ENCODE peak calls at places on chromosomes 12 and 14, in four cellular contexts. One of them, this sample, is unnamed.

GRCh38 chr14:93032301-93032929 is 83.3 kb downstream of the ITPK1 start:
- DNase-seq in NCI-H524: peak
- DNase-seq in COLO829: peak
- DNase-seq in body of pancreas: no peak
- DNase-seq in this sample: no peak

GRCh38 chr12:121748218-121748570 is 35.6 kb downstream of the TMEM120B start:
- DNase-seq in NCI-H524: no peak
- DNase-seq in COLO829: no peak
- DNase-seq in body of pancreas: no peak
- DNase-seq in this sample: peak

GRCh38 chr12:107448198-107448597 is 237.4 kb upstream of the PWP1 start:
- DNase-seq in NCI-H524: peak
- DNase-seq in COLO829: no peak
- DNase-seq in body of pancreas: no peak
- DNase-seq in this sample: no peak

GRCh38 chr12:45409966-45410365 is 194.1 kb downstream of the ANO6 start:
- DNase-seq in NCI-H524: no peak
- DNase-seq in COLO829: no peak
- DNase-seq in body of pancreas: no peak
- DNase-seq in this sample: no peak

GRCh38 chr12:122449317-122449716 is 26.8 kb upstream of the CLIP1 start:
- DNase-seq in NCI-H524: no peak
- DNase-seq in COLO829: peak
- DNase-seq in body of pancreas: no peak
- DNase-seq in this sample: no peak

GRCh38 chr14:101495284-101495683 is 66.0 kb upstream of the DIO3 start:
- DNase-seq in NCI-H524: no peak
- DNase-seq in COLO829: no peak
- DNase-seq in body of pancreas: peak
- DNase-seq in this sample: no peak

GRCh38 chr14:80350707-80351106 is 139.4 kb upstream of the DIO2 start:
- DNase-seq in NCI-H524: no peak
- DNase-seq in COLO829: no peak
- DNase-seq in body of pancreas: no peak
- DNase-seq in this sample: no peak

GRCh38 chr14:99394602-99395001 is 86.1 kb downstream of the SETD3 start:
- DNase-seq in NCI-H524: no peak
- DNase-seq in COLO829: no peak
- DNase-seq in body of pancreas: no peak
- DNase-seq in this sample: no peak

GRCh38 chr12:71195338-71195896 is 37.6 kb upstream of the TSPAN8 start:
- DNase-seq in NCI-H524: no peak
- DNase-seq in COLO829: no peak
- DNase-seq in body of pancreas: no peak
- DNase-seq in this sample: no peak

GRCh38 chr12:116880213-116880816 is 926 bp downstream of the HRK start:
- DNase-seq in NCI-H524: peak
- DNase-seq in COLO829: no peak
- DNase-seq in body of pancreas: no peak
- DNase-seq in this sample: no peak

GRCh38 chr14:68628605-68629310 is 164.1 kb downstream of the ZFP36L1 start:
- DNase-seq in NCI-H524: no peak
- DNase-seq in COLO829: peak
- DNase-seq in body of pancreas: peak
- DNase-seq in this sample: no peak

GRCh38 chr14:58822856-58823255 is 185.1 kb downstream of the DACT1 start:
- DNase-seq in NCI-H524: peak
- DNase-seq in COLO829: no peak
- DNase-seq in body of pancreas: no peak
- DNase-seq in this sample: peak

GRCh38 chr14:32627545-32628298 is 298.6 kb downstream of the AKAP6 start:
- DNase-seq in NCI-H524: peak
- DNase-seq in COLO829: no peak
- DNase-seq in body of pancreas: no peak
- DNase-seq in this sample: no peak

GRCh38 chr14:104164512-104164911 is 26.1 kb downstream of the KIF26A start:
- DNase-seq in NCI-H524: no peak
- DNase-seq in COLO829: no peak
- DNase-seq in body of pancreas: no peak
- DNase-seq in this sample: no peak

GRCh38 chr12:26828315-26828714 is 4.7 kb downstream of the ITPR2 start:
- DNase-seq in NCI-H524: peak
- DNase-seq in COLO829: no peak
- DNase-seq in body of pancreas: no peak
- DNase-seq in this sample: no peak

GRCh38 chr12:131907379-131908081 is 13.1 kb downstream of the ULK1 start:
- DNase-seq in NCI-H524: no peak
- DNase-seq in COLO829: no peak
- DNase-seq in body of pancreas: peak
- DNase-seq in this sample: no peak

GRCh38 chr14:102540310-102541028 is 30.9 kb upstream of the ANKRD9 start:
- DNase-seq in NCI-H524: peak
- DNase-seq in COLO829: no peak
- DNase-seq in body of pancreas: no peak
- DNase-seq in this sample: no peak

This sample was measured in SK-N-DZ.